ENCODE peak calls at places on chromosomes 6 and 20, in four cellular contexts. One of them, this sample, is unnamed.

GRCh38 chr6:115898246-115898645 is 162.4 kb downstream of the FRK start:
- DNase-seq in dorsolateral prefrontal cortex: no peak
- DNase-seq in progenitor cell of endocrine pancreas: no peak
- DNase-seq in esophagus squamous epithelium: no peak
- DNase-seq in this sample: no peak

GRCh38 chr20:48742233-48742632 is 85.6 kb downstream of the PREX1 start:
- DNase-seq in esophagus squamous epithelium: no peak
- DNase-seq in dorsolateral prefrontal cortex: no peak
- DNase-seq in progenitor cell of endocrine pancreas: no peak
- DNase-seq in this sample: no peak

GRCh38 chr6:46175446-46175845 is 4.7 kb upstream of the ENPP5 start:
- DNase-seq in progenitor cell of endocrine pancreas: no peak
- DNase-seq in esophagus squamous epithelium: no peak
- DNase-seq in dorsolateral prefrontal cortex: no peak
- DNase-seq in this sample: peak; percentile 42

GRCh38 chr6:3527797-3528067 is 70.9 kb upstream of the SLC22A23 start:
- DNase-seq in esophagus squamous epithelium: no peak
- DNase-seq in progenitor cell of endocrine pancreas: no peak
- DNase-seq in dorsolateral prefrontal cortex: no peak
- DNase-seq in this sample: no peak

GRCh38 chr20:2368621-2369020 is 12.1 kb upstream of the TGM6 start:
- DNase-seq in progenitor cell of endocrine pancreas: no peak
- DNase-seq in dorsolateral prefrontal cortex: no peak
- DNase-seq in esophagus squamous epithelium: no peak
- DNase-seq in this sample: no peak

GRCh38 chr6:41200296-41200900 is 551 bp downstream of the TREML2 start:
- DNase-seq in dorsolateral prefrontal cortex: no peak
- DNase-seq in progenitor cell of endocrine pancreas: no peak
- DNase-seq in esophagus squamous epithelium: no peak
- DNase-seq in this sample: no peak

GRCh38 chr6:136069119-136069518 is 181.0 kb downstream of the MTFR2 start:
- DNase-seq in dorsolateral prefrontal cortex: no peak
- DNase-seq in esophagus squamous epithelium: no peak
- DNase-seq in progenitor cell of endocrine pancreas: no peak
- DNase-seq in this sample: no peak

GRCh38 chr6:168274046-168274952 is 45.3 kb downstream of the DACT2 start:
- DNase-seq in progenitor cell of endocrine pancreas: peak; percentile 55
- DNase-seq in dorsolateral prefrontal cortex: no peak
- DNase-seq in esophagus squamous epithelium: no peak
- DNase-seq in this sample: no peak

GRCh38 chr6:132298344-132298949 is 102.8 kb downstream of the MOXD1 start:
- DNase-seq in esophagus squamous epithelium: no peak
- DNase-seq in progenitor cell of endocrine pancreas: no peak
- DNase-seq in dorsolateral prefrontal cortex: no peak
- DNase-seq in this sample: no peak

GRCh38 chr20:20953738-20954657 is 152.2 kb downstream of the LINC00237 start:
- DNase-seq in progenitor cell of endocrine pancreas: no peak
- DNase-seq in dorsolateral prefrontal cortex: no peak
- DNase-seq in esophagus squamous epithelium: no peak
- DNase-seq in this sample: no peak

GRCh38 chr20:50305636-50306477 is 115.2 kb downstream of the CEBPB start:
- DNase-seq in esophagus squamous epithelium: no peak
- DNase-seq in dorsolateral prefrontal cortex: no peak
- DNase-seq in progenitor cell of endocrine pancreas: no peak
- DNase-seq in this sample: no peak

GRCh38 chr6:148682990-148683389 is 63.8 kb upstream of the UST start:
- DNase-seq in esophagus squamous epithelium: no peak
- DNase-seq in dorsolateral prefrontal cortex: no peak
- DNase-seq in progenitor cell of endocrine pancreas: no peak
- DNase-seq in this sample: no peak

GRCh38 chr6:22025468-22026159 is 271.2 kb downstream of the PRL start:
- DNase-seq in progenitor cell of endocrine pancreas: no peak
- DNase-seq in dorsolateral prefrontal cortex: no peak
- DNase-seq in esophagus squamous epithelium: no peak
- DNase-seq in this sample: peak; percentile 49

GRCh38 chr20:62219992-62220665 is at the start of gene HRH3:
- DNase-seq in progenitor cell of endocrine pancreas: peak; percentile 74
- DNase-seq in esophagus squamous epithelium: no peak
- DNase-seq in dorsolateral prefrontal cortex: no peak
- DNase-seq in this sample: peak; percentile 87

GRCh38 chr20:34516874-34517542 is 786 bp downstream of the DYNLRB1 start:
- DNase-seq in esophagus squamous epithelium: no peak
- DNase-seq in dorsolateral prefrontal cortex: peak; percentile 51
- DNase-seq in progenitor cell of endocrine pancreas: no peak
- DNase-seq in this sample: no peak

GRCh38 chr6:161303628-161304340 is 29.9 kb upstream of the AGPAT4 start:
- DNase-seq in dorsolateral prefrontal cortex: no peak
- DNase-seq in progenitor cell of endocrine pancreas: no peak
- DNase-seq in esophagus squamous epithelium: no peak
- DNase-seq in this sample: no peak

GRCh38 chr6:105562027-105562426 is 159.1 kb upstream of the PREP start:
- DNase-seq in progenitor cell of endocrine pancreas: no peak
- DNase-seq in esophagus squamous epithelium: no peak
- DNase-seq in dorsolateral prefrontal cortex: no peak
- DNase-seq in this sample: no peak

GRCh38 chr20:4076671-4077070 is 61.3 kb upstream of the RNF24 start:
- DNase-seq in dorsolateral prefrontal cortex: no peak
- DNase-seq in esophagus squamous epithelium: no peak
- DNase-seq in progenitor cell of endocrine pancreas: no peak
- DNase-seq in this sample: no peak

GRCh38 chr6:75351570-75351969 is 67.0 kb upstream of the TMEM30A start:
- DNase-seq in progenitor cell of endocrine pancreas: no peak
- DNase-seq in dorsolateral prefrontal cortex: no peak
- DNase-seq in esophagus squamous epithelium: no peak
- DNase-seq in this sample: no peak

GRCh38 chr6:71444222-71444621 is 155.6 kb downstream of the OGFRL1 start:
- DNase-seq in dorsolateral prefrontal cortex: no peak
- DNase-seq in progenitor cell of endocrine pancreas: no peak
- DNase-seq in esophagus squamous epithelium: no peak
- DNase-seq in this sample: no peak
- TF ChIP-seq CTCF in dorsolateral prefrontal cortex: peak; percentile 52
- TF ChIP-seq CTCF in progenitor cell of endocrine pancreas: no peak
- TF ChIP-seq CTCF in esophagus squamous epithelium: no peak
- TF ChIP-seq CTCF in this sample: no peak

DNA sequence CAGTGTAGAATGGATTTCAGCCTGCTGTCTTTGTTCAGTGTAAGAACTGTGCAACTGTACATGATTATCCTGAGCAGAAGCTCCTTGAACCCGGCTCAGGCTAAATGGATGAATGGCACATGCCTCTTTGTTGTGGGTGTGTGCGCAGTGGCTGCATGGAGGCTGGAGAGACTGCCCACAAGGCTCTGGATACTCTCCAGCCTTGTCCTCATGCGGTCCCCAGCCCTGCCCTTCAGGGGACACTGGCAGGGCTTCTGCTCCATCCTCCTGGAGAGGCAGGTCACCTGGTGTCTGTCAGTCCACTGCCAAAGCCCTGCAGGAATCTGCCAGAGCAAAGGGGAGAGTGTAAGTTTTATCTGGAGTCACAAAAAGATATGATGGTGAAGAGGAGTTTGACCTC is 241.7 kb upstream of the EXOC2 start:
- DNase-seq in esophagus squamous epithelium: no peak
- DNase-seq in progenitor cell of endocrine pancreas: no peak
- DNase-seq in dorsolateral prefrontal cortex: no peak
- DNase-seq in this sample: no peak
- TF ChIP-seq CTCF in esophagus squamous epithelium: no peak
- TF ChIP-seq CTCF in progenitor cell of endocrine pancreas: no peak
- TF ChIP-seq CTCF in dorsolateral prefrontal cortex: no peak
- TF ChIP-seq CTCF in this sample: no peak

DNA sequence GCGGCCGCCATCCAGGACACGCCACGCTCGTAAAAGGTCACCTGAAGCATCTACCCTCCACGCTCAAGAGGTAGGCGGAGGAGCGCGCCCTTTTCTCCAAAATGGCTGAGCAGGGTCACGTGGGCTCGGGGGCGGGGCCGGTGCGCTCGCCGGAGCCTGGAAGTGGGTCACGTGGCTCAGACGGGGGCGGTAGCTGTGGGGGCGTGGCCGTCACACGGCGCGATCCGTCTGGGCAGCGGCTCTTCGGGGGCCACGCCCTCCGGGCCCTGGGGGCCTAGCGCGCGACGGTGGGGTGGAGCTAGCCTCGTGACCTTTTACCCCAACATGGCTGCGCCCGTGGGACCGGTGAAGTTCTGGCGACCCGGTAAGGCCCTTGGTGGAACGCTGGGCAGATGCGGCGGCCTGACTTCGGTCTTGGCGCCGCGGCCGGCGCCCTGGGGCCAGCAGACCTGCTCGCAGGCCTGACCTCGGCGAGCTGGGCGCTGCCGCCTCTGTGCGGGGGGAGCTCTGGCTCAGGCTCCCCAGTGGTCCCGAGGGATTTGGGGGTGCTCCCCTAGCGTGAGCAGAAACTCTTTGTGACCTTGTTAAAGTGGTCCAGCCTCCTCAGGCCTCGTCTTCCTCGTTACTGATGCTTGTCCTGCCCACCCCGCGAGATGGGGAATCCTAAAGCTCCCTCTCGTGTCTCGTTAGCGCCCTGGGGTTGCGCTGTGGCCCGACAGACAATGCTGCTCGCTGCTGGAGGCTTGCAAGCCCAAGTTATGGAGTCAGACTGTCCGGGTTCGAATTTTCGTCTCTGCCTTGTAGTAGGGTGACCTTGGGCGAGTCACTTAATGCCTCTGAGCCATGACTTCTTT is at the start of gene DHX35:
- DNase-seq in esophagus squamous epithelium: peak; percentile 85
- DNase-seq in progenitor cell of endocrine pancreas: peak; percentile 96
- DNase-seq in dorsolateral prefrontal cortex: peak; percentile 97
- DNase-seq in this sample: peak; percentile 100
- TF ChIP-seq CTCF in esophagus squamous epithelium: no peak
- TF ChIP-seq CTCF in progenitor cell of endocrine pancreas: peak; percentile 17
- TF ChIP-seq CTCF in dorsolateral prefrontal cortex: peak; percentile 51
- TF ChIP-seq CTCF in this sample: peak; percentile 34

DNA sequence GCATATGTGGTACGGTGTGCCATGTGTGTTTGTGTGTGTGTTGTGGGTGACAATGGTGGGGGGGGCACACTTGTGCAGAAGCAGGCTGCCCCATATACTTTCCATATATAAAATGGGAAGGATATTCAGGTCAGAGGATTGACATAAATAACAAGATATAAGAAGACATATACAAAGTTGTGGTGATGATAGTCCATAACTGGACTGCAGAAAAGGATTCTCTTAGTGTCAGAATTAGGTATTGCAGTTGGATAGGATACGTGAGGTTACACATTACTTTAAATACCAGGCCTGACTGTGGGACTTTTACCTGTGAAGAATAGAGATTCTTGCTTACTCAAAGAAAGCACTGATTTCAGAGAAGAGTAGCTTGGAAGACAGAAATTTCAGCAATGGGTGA is 1260.3 kb downstream of the EPHA7 start:
- DNase-seq in dorsolateral prefrontal cortex: no peak
- DNase-seq in esophagus squamous epithelium: no peak
- DNase-seq in progenitor cell of endocrine pancreas: no peak
- DNase-seq in this sample: no peak
- TF ChIP-seq CTCF in dorsolateral prefrontal cortex: no peak
- TF ChIP-seq CTCF in esophagus squamous epithelium: no peak
- TF ChIP-seq CTCF in progenitor cell of endocrine pancreas: no peak
- TF ChIP-seq CTCF in this sample: no peak

This sample was measured in GM13976.